ENCODE peak calls at places on chromosomes 7 and 10, in seven cellular contexts. One of them, this sample, is unnamed.

GRCh38 chr7:2526659-2527504 is 7.3 kb downstream of the LFNG start:
- DNase-seq in anterior cingulate cortex: no peak
- DNase-seq in tibial artery: no peak
- DNase-seq in AG04450: no peak
- DNase-seq in A172: no peak
- DNase-seq in NCI-H446: no peak
- DNase-seq in T-helper 9 cell: no peak
- DNase-seq in this sample: no peak

GRCh38 chr10:15725603-15726002 is 5.9 kb upstream of the ITGA8 start:
- DNase-seq in AG04450: peak; percentile 38
- DNase-seq in anterior cingulate cortex: no peak
- DNase-seq in NCI-H446: peak; percentile 6
- DNase-seq in A172: peak; percentile 15
- DNase-seq in T-helper 9 cell: no peak
- DNase-seq in tibial artery: peak; percentile 31
- DNase-seq in this sample: no peak

GRCh38 chr10:71982269-71983178 is 18.3 kb downstream of the CHST3 start:
- DNase-seq in tibial artery: no peak
- DNase-seq in T-helper 9 cell: no peak
- DNase-seq in anterior cingulate cortex: no peak
- DNase-seq in A172: no peak
- DNase-seq in AG04450: no peak
- DNase-seq in NCI-H446: no peak
- DNase-seq in this sample: no peak

GRCh38 chr10:3755440-3756359 is 29.3 kb downstream of the KLF6 start:
- DNase-seq in anterior cingulate cortex: no peak
- DNase-seq in AG04450: no peak
- DNase-seq in T-helper 9 cell: no peak
- DNase-seq in NCI-H446: no peak
- DNase-seq in A172: peak; percentile 90
- DNase-seq in tibial artery: no peak
- DNase-seq in this sample: no peak

GRCh38 chr7:151051108-151051507 is 2.8 kb downstream of the ASIC3 start:
- DNase-seq in tibial artery: no peak
- DNase-seq in T-helper 9 cell: peak; percentile 43
- DNase-seq in NCI-H446: no peak
- DNase-seq in AG04450: no peak
- DNase-seq in A172: no peak
- DNase-seq in anterior cingulate cortex: no peak
- DNase-seq in this sample: peak; percentile 39

GRCh38 chr10:6176691-6177231 is 26.0 kb upstream of the PFKFB3 start:
- DNase-seq in anterior cingulate cortex: no peak
- DNase-seq in A172: no peak
- DNase-seq in T-helper 9 cell: no peak
- DNase-seq in AG04450: no peak
- DNase-seq in tibial artery: no peak
- DNase-seq in NCI-H446: no peak
- DNase-seq in this sample: no peak

GRCh38 chr7:1087462-1087809 is 477 bp upstream of the GPER1 start:
- DNase-seq in T-helper 9 cell: no peak
- DNase-seq in AG04450: no peak
- DNase-seq in tibial artery: no peak
- DNase-seq in anterior cingulate cortex: no peak
- DNase-seq in NCI-H446: no peak
- DNase-seq in A172: no peak
- DNase-seq in this sample: no peak

GRCh38 chr10:11035318-11035920 is 17.7 kb downstream of the CELF2 start:
- DNase-seq in T-helper 9 cell: no peak
- DNase-seq in NCI-H446: no peak
- DNase-seq in AG04450: peak; percentile 27
- DNase-seq in tibial artery: peak; percentile 77
- DNase-seq in A172: peak; percentile 13
- DNase-seq in anterior cingulate cortex: no peak
- DNase-seq in this sample: no peak

GRCh38 chr7:24701232-24701898 is 55.9 kb downstream of the GSDME start:
- DNase-seq in tibial artery: no peak
- DNase-seq in NCI-H446: peak; percentile 12
- DNase-seq in AG04450: peak; percentile 92
- DNase-seq in A172: peak; percentile 61
- DNase-seq in anterior cingulate cortex: no peak
- DNase-seq in T-helper 9 cell: no peak
- DNase-seq in this sample: no peak

GRCh38 chr10:106957825-106958581 is 206.5 kb downstream of the SORCS1 start:
- DNase-seq in NCI-H446: no peak
- DNase-seq in tibial artery: no peak
- DNase-seq in A172: no peak
- DNase-seq in anterior cingulate cortex: no peak
- DNase-seq in T-helper 9 cell: no peak
- DNase-seq in AG04450: no peak
- DNase-seq in this sample: no peak

GRCh38 chr7:157402388-157402703 is 65.5 kb downstream of the DNAJB6 start:
- DNase-seq in AG04450: no peak
- DNase-seq in NCI-H446: no peak
- DNase-seq in tibial artery: no peak
- DNase-seq in anterior cingulate cortex: no peak
- DNase-seq in T-helper 9 cell: no peak
- DNase-seq in A172: no peak
- DNase-seq in this sample: no peak

GRCh38 chr7:65798111-65799075 is 74.5 kb upstream of the VKORC1L1 start:
- DNase-seq in tibial artery: no peak
- DNase-seq in AG04450: peak; percentile 34
- DNase-seq in T-helper 9 cell: no peak
- DNase-seq in anterior cingulate cortex: no peak
- DNase-seq in A172: peak; percentile 91
- DNase-seq in NCI-H446: no peak
- DNase-seq in this sample: no peak

GRCh38 chr7:157808042-157808441 is 471.2 kb downstream of the DNAJB6 start:
- DNase-seq in tibial artery: no peak
- DNase-seq in AG04450: no peak
- DNase-seq in A172: no peak
- DNase-seq in T-helper 9 cell: no peak
- DNase-seq in NCI-H446: no peak
- DNase-seq in anterior cingulate cortex: no peak
- DNase-seq in this sample: no peak

GRCh38 chr7:159115601-159116501 is 28.8 kb downstream of the VIPR2 start:
- DNase-seq in T-helper 9 cell: no peak
- DNase-seq in AG04450: no peak
- DNase-seq in NCI-H446: no peak
- DNase-seq in tibial artery: no peak
- DNase-seq in A172: no peak
- DNase-seq in anterior cingulate cortex: no peak
- DNase-seq in this sample: no peak

This sample was measured in effector CD4-positive, alpha-beta T cell.